ENCODE peak calls at places on chromosomes 4 and X, in six cellular contexts. Z is GM20000, Y is memory B cell, V is fibroblast of lung, P is SW480, M is AG20443. K is an unnamed sample.

GRCh38 chr4:8016527-8016926 is 76.9 kb upstream of the AFAP1 start:
- DNase-seq in Z (no peak), Y (no peak), V (no peak), P (no peak), M (no peak), K (no peak)

GRCh38 chrX:1601768-1602085 is 10.3 kb downstream of the AKAP17A start:
- DNase-seq in Z (no peak), Y (no peak), V (no peak), P (no peak), M (no peak), K (no peak)

GRCh38 chr4:54233128-54233696 is 4.1 kb downstream of the PDGFRA start:
- DNase-seq in Z (peak; percentile 92), Y (peak; percentile 80), V (peak; percentile 89), P (peak; percentile 38), M (peak; percentile 88), K (peak; percentile 83)

GRCh38 chr4:20839957-20840356 is 139.7 kb downstream of the PACRGL start:
- DNase-seq in Z (no peak), Y (no peak), V (peak; percentile 70), P (no peak), M (no peak), K (peak; percentile 65)

GRCh38 chr4:102732678-102733445 is 27.9 kb downstream of the MANBA start:
- DNase-seq in Z (no peak), Y (no peak), V (no peak), P (no peak), M (no peak), K (no peak)

GRCh38 chr4:108078024-108078733 is 88.5 kb downstream of the HADH start:
- DNase-seq in Z (no peak), Y (no peak), V (no peak), P (no peak), M (no peak), K (no peak)

GRCh38 chr4:156889616-156890594 is 81.7 kb downstream of the PDGFC start:
- DNase-seq in Z (no peak), Y (no peak), V (peak; percentile 77), P (no peak), M (peak; percentile 48), K (peak; percentile 59)

GRCh38 chr4:141449927-141450326 is 186.5 kb upstream of the IL15 start:
- DNase-seq in Z (no peak), Y (no peak), V (no peak), P (no peak), M (no peak), K (no peak)

GRCh38 chr4:7513731-7514130 is 79.0 kb upstream of the PSAPL1 start:
- DNase-seq in Z (no peak), Y (no peak), V (peak; percentile 5), P (peak; percentile 57), M (peak; percentile 47), K (peak; percentile 88)

GRCh38 chr4:73593631-73594241 is 26.5 kb downstream of the RASSF6 start:
- DNase-seq in Z (no peak), Y (no peak), V (peak; percentile 68), P (no peak), M (peak; percentile 21), K (peak; percentile 43)